ENCODE peak calls at places on chromosomes 1 and 21, in nine cellular contexts. F is amniotic stem cell; V is neural crest cell; K is activated T-helper 9 cell treated with anti-CD3 and anti-CD28 coated beads, Interleukin-2, amount 50 U/mL, for 16 hours; Y is Daoy; Q is AG09319; M is activated gamma-delta T cell treated with Interleukin-2 at 50 U/mL for 16 hours; N is brain microvascular endothelial cell; L is stimulated activated CD8-positive, alpha-beta memory T cell treated with anti-CD3 and anti-CD28 coated beads, Interleukin-4, amount 100 ng/mL, for 24 hours. S is an unnamed sample.

GRCh38 chr1:202800742-202801141 is 7.5 kb downstream of the KDM5B start:
- DNase-seq in F (no peak), V (no peak), K (no peak), Y (no peak), Q (no peak), M (no peak), N (no peak), L (no peak), S (no peak)

GRCh38 chr1:244322181-244322580 is 129.5 kb downstream of the ADSS2 start:
- DNase-seq in F (no peak), V (no peak), K (no peak), Y (no peak), Q (no peak), M (no peak), N (no peak), L (no peak), S (no peak)

GRCh38 chr1:21212126-21212525 is 35.4 kb upstream of the EIF4G3 start:
- DNase-seq in F (no peak), V (no peak), K (no peak), Y (no peak), Q (no peak), M (no peak), N (no peak), L (no peak), S (no peak)

GRCh38 chr1:237112663-237113062 is 70.7 kb downstream of the RYR2 start:
- DNase-seq in F (no peak), V (no peak), K (no peak), Y (no peak), Q (no peak), M (no peak), N (no peak), L (no peak), S (no peak)

GRCh38 chr21:38908537-38908936 is 102.8 kb downstream of the ETS2 start:
- DNase-seq in F (no peak), V (no peak), K (no peak), Y (no peak), Q (no peak), M (no peak), N (no peak), L (no peak), S (no peak)

GRCh38 chr21:42047821-42048613 is 23.1 kb upstream of the UMODL1 start:
- DNase-seq in F (peak; percentile 68), V (no peak), K (no peak), Y (peak; percentile 96), Q (peak; percentile 56), M (no peak), N (peak; percentile 94), L (no peak), S (peak; percentile 99)

GRCh38 chr1:162310337-162310736 is 66.3 kb downstream of the SPATA46 start:
- DNase-seq in F (no peak), V (no peak), K (no peak), Y (peak; percentile 39), Q (no peak), M (no peak), N (peak; percentile 67), L (no peak), S (no peak)

GRCh38 chr1:162235261-162235780 is 141.3 kb downstream of the SPATA46 start:
- DNase-seq in F (no peak), V (no peak), K (no peak), Y (no peak), Q (peak; percentile 37), M (no peak), N (no peak), L (no peak), S (no peak)